ENCODE peak calls at places on chromosomes 16 and 17, in ten cellular contexts. N is mesothelial cell of epicardium; S is germinal center; J is globus pallidus; V is NCI-H2081 treated with DMSO at 0.1 percent for 48 hours; E is thyroid gland; Z is fibroblast of villous mesenchyme; Y is stimulated activated naive B cell treated with anti-CD40 and anti-IgM and Interleukin-4, amounts not matched to agents 10 μg/mL and 1 μg/mL and 100 μg/mL, for 72 hours; A is mesendoderm; U is GM04503. B is an unnamed sample.

GRCh38 chr17:37358830-37359681 is 16.7 kb upstream of the C17orf78 start:
- DNase-seq in N (peak; percentile 77), S (peak; percentile 97), J (peak; percentile 95), V (peak; percentile 48), E (peak; percentile 97), Z (peak; percentile 97), Y (peak; percentile 95), A (peak; percentile 99), U (peak; percentile 64), B (peak; percentile 24)

GRCh38 chr16:64892843-64893242 is 229.0 kb downstream of the CDH11 start:
- DNase-seq in N (no peak), S (no peak), J (no peak), V (no peak), E (no peak), Z (peak; percentile 91), Y (no peak), A (no peak), U (peak; percentile 91), B (no peak)

GRCh38 chr16:2090819-2091721 is 43.3 kb downstream of the TSC2 start:
- DNase-seq in N (peak; percentile 90), S (peak; percentile 31), J (no peak), V (no peak), E (peak; percentile 91), Z (peak; percentile 22), Y (no peak), A (peak; percentile 88), U (no peak), B (peak; percentile 77)

GRCh38 chr16:4096509-4096908 is 19.7 kb downstream of the ADCY9 start:
- DNase-seq in N (no peak), S (no peak), J (no peak), V (no peak), E (no peak), Z (no peak), Y (no peak), A (no peak), U (no peak), B (no peak)

GRCh38 chr16:7344806-7345416 is 12.3 kb downstream of the RBFOX1 start:
- DNase-seq in N (no peak), S (no peak), J (no peak), V (no peak), E (no peak), Z (no peak), Y (no peak), A (no peak), U (no peak), B (no peak)

GRCh38 chr17:44464037-44464436 is 39.2 kb downstream of the GPATCH8 start:
- DNase-seq in N (no peak), S (no peak), J (no peak), V (no peak), E (no peak), Z (peak; percentile 34), Y (no peak), A (no peak), U (peak; percentile 11), B (no peak)

GRCh38 chr16:28157768-28158535 is 53.8 kb downstream of the XPO6 start:
- DNase-seq in N (no peak), S (no peak), J (peak; percentile 37), V (no peak), E (no peak), Z (peak; percentile 92), Y (no peak), A (no peak), U (peak; percentile 21), B (no peak)

GRCh38 chr17:62648247-62648953 is 20.9 kb downstream of the MRC2 start:
- DNase-seq in N (no peak), S (no peak), J (no peak), V (no peak), E (no peak), Z (peak; percentile 85), Y (no peak), A (no peak), U (no peak), B (no peak)

GRCh38 chr17:12549499-12549901 is 116.2 kb upstream of the MYOCD start:
- DNase-seq in N (no peak), S (no peak), J (no peak), V (no peak), E (no peak), Z (peak; percentile 49), Y (no peak), A (peak; percentile 86), U (peak; percentile 21), B (no peak)

GRCh38 chr17:34275881-34276280 is 5.9 kb downstream of the CCL7 start:
- DNase-seq in N (no peak), S (no peak), J (no peak), V (no peak), E (no peak), Z (peak; percentile 88), Y (no peak), A (no peak), U (peak; percentile 79), B (no peak)

GRCh38 chr16:50697881-50698767 is 4.7 kb downstream of the NOD2 start:
- DNase-seq in N (no peak), S (no peak), J (peak; percentile 50), V (no peak), E (peak; percentile 31), Z (peak; percentile 76), Y (peak; percentile 67), A (no peak), U (no peak), B (no peak)

GRCh38 chr16:85162478-85163277 is 50.4 kb upstream of the CIBAR2 start:
- DNase-seq in N (peak; percentile 57), S (no peak), J (no peak), V (no peak), E (peak; percentile 96), Z (peak; percentile 88), Y (no peak), A (no peak), U (no peak), B (no peak)

GRCh38 chr16:50043358-50043757 is 18.3 kb downstream of the CNEP1R1 start:
- DNase-seq in N (no peak), S (no peak), J (no peak), V (no peak), E (no peak), Z (no peak), Y (no peak), A (peak; percentile 22), U (no peak), B (no peak)

GRCh38 chr17:1000597-1001490 is 3.9 kb downstream of the TIMM22 start:
- DNase-seq in N (no peak), S (no peak), J (no peak), V (no peak), E (no peak), Z (peak; percentile 77), Y (no peak), A (peak; percentile 29), U (no peak), B (no peak)

GRCh38 chr16:58842156-58842555 is 108.0 kb upstream of the GOT2 start:
- DNase-seq in N (no peak), S (no peak), J (no peak), V (no peak), E (no peak), Z (no peak), Y (no peak), A (no peak), U (no peak), B (no peak)

GRCh38 chr16:46658925-46659324 is 30.1 kb downstream of the VPS35 start:
- DNase-seq in N (no peak), S (peak; percentile 36), J (peak; percentile 53), V (no peak), E (peak; percentile 3), Z (no peak), Y (peak; percentile 77), A (no peak), U (no peak), B (no peak)

GRCh38 chr17:3821101-3821500 is 20.1 kb upstream of the ITGAE start:
- DNase-seq in N (no peak), S (no peak), J (no peak), V (no peak), E (no peak), Z (no peak), Y (no peak), A (no peak), U (no peak), B (no peak)

GRCh38 chr17:19409509-19409908 is 1.5 kb upstream of the RNF112 start:
- DNase-seq in N (no peak), S (no peak), J (no peak), V (no peak), E (no peak), Z (peak; percentile 46), Y (no peak), A (peak; percentile 36), U (peak; percentile 33), B (no peak)

GRCh38 chr16:64174327-64174726 is 947.5 kb downstream of the CDH11 start:
- DNase-seq in N (no peak), S (no peak), J (no peak), V (no peak), E (no peak), Z (no peak), Y (no peak), A (no peak), U (no peak), B (no peak)

GRCh38 chr16:85238233-85238647 is 126.0 kb upstream of the CIBAR2 start:
- DNase-seq in N (peak; percentile 50), S (no peak), J (peak; percentile 29), V (no peak), E (peak; percentile 92), Z (peak; percentile 85), Y (no peak), A (peak; percentile 83), U (no peak), B (no peak)

GRCh38 chr17:33947762-33948161 is 307.3 kb upstream of the CCL2 start:
- DNase-seq in N (no peak), S (no peak), J (no peak), V (no peak), E (no peak), Z (no peak), Y (no peak), A (no peak), U (no peak), B (no peak)

GRCh38 chr17:61736438-61736837 is 126.9 kb downstream of the BRIP1 start:
- DNase-seq in N (no peak), S (no peak), J (no peak), V (no peak), E (no peak), Z (no peak), Y (no peak), A (no peak), U (no peak), B (no peak)

GRCh38 chr17:51435171-51435552 is 174.8 kb downstream of the UTP18 start:
- DNase-seq in N (no peak), S (no peak), J (no peak), V (no peak), E (no peak), Z (no peak), Y (no peak), A (no peak), U (no peak), B (no peak)

GRCh38 chr17:67063146-67063545 is 18.8 kb downstream of the CACNG1 start:
- DNase-seq in N (no peak), S (no peak), J (no peak), V (no peak), E (no peak), Z (peak; percentile 8), Y (no peak), A (no peak), U (no peak), B (no peak)

B was measured in NCI-H187.